ENCODE peak calls at places on chromosomes 7 and 10, in nine cellular contexts. D, J, H, W, N, P, B, S and R are unnamed samples.

GRCh38 chr7:151862606-151863381 is 14.1 kb downstream of the PRKAG2 start:
- DNase-seq in D (no peak), J (no peak), H (no peak), B (no peak), N (no peak), S (no peak), W (no peak), P (no peak), R (no peak)

GRCh38 chr7:930975-931758 is 23.3 kb downstream of the ADAP1 start:
- DNase-seq in H (no peak), W (no peak), N (no peak), J (no peak), B (peak), D (no peak), P (no peak), S (no peak), R (no peak)

GRCh38 chr10:1604246-1604645 is 133.1 kb downstream of the ADARB2 start:
- DNase-seq in D (no peak), H (no peak), P (no peak), J (no peak), S (no peak), W (no peak), B (no peak), N (no peak), R (no peak)

GRCh38 chr7:16982640-16983103 is 100.9 kb upstream of the AGR3 start:
- DNase-seq in P (peak), D (peak), H (peak), W (no peak), B (no peak), N (no peak), J (peak), S (peak), R (no peak)

GRCh38 chr10:77006836-77007511 is 630.6 kb downstream of the KCNMA1 start:
- DNase-seq in D (no peak), P (no peak), W (no peak), S (peak), B (no peak), N (no peak), H (no peak), J (peak), R (no peak)

GRCh38 chr7:125773113-125773800 is 843.6 kb upstream of the POT1 start:
- DNase-seq in N (no peak), D (no peak), W (no peak), J (no peak), P (no peak), H (no peak), S (no peak), B (no peak), R (no peak)

GRCh38 chr7:113402005-113402404 is 283.7 kb upstream of the SMIM30 start:
- DNase-seq in N (no peak), J (no peak), D (no peak), S (no peak), H (no peak), B (no peak), W (no peak), P (no peak), R (no peak)

GRCh38 chr10:71309919-71310318 is 9.1 kb upstream of the SLC29A3 start:
- DNase-seq in H (no peak), W (no peak), S (no peak), B (no peak), P (no peak), N (no peak), J (no peak), D (no peak), R (no peak)

GRCh38 chr10:35498693-35499092 is 106.4 kb upstream of the GJD4 start:
- DNase-seq in W (no peak), B (no peak), H (no peak), D (no peak), N (no peak), S (no peak), J (no peak), P (no peak), R (no peak)

GRCh38 chr10:20265146-20265545 is 448.9 kb downstream of the PLXDC2 start:
- DNase-seq in S (peak), N (no peak), J (peak), P (no peak), D (no peak), H (no peak), W (no peak), B (no peak), R (no peak)

GRCh38 chr7:133690740-133691139 is 436.4 kb upstream of the LRGUK start:
- DNase-seq in S (no peak), H (no peak), P (no peak), W (no peak), B (no peak), D (no peak), N (no peak), J (no peak), R (no peak)

GRCh38 chr7:123747089-123747488 is 1.7 kb downstream of the WASL start:
- DNase-seq in J (peak), D (no peak), B (no peak), W (no peak), N (no peak), S (no peak), P (no peak), H (no peak), R (no peak)